ENCODE peak calls at places on chromosomes 11 and 22, in four cellular contexts. G is colonic mucosa, J is pancreas, A is B cell. Y is an unnamed sample.

GRCh38 chr11:32198053-32198452 is 107.2 kb downstream of the RCN1 start:
- DNase-seq in G (no peak), J (no peak), A (no peak), Y (no peak)

GRCh38 chr22:27842236-27842993 is 40.9 kb upstream of the MN1 start:
- DNase-seq in G (no peak), J (no peak), A (no peak), Y (no peak)

GRCh38 chr22:45671051-45671782 is 417 bp upstream of the ATXN10 start:
- DNase-seq in A (no peak), J (no peak), G (peak; percentile 54), Y (no peak)

GRCh38 chr11:133576351-133576750 is 44.0 kb upstream of the OPCML start:
- DNase-seq in G (no peak), A (no peak), J (no peak), Y (no peak)

GRCh38 chr11:26483101-26483500 is 89.0 kb downstream of the MUC15 start:
- DNase-seq in A (no peak), G (no peak), J (no peak), Y (no peak)

GRCh38 chr11:19191530-19192169 is 10.1 kb downstream of the CSRP3 start:
- DNase-seq in A (no peak), J (peak; percentile 40), G (peak; percentile 31), Y (no peak)

GRCh38 chr22:23085351-23085671 is 15.0 kb downstream of the GNAZ start:
- DNase-seq in J (no peak), G (no peak), A (no peak), Y (no peak)

GRCh38 chr22:29306830-29307657 is 594 bp downstream of the GAS2L1 start:
- DNase-seq in G (peak; percentile 86), J (peak; percentile 76), A (no peak), Y (no peak)

GRCh38 chr11:114197799-114198500 is 98.2 kb upstream of the NNMT start:
- DNase-seq in G (no peak), J (peak; percentile 80), A (no peak), Y (no peak)

GRCh38 chr22:35638408-35638807 is 9.8 kb upstream of the APOL6 start:
- DNase-seq in J (peak; percentile 33), G (peak; percentile 67), A (no peak), Y (no peak)

GRCh38 chr11:77047007-77047927 is 13.1 kb downstream of the B3GNT6 start:
- DNase-seq in A (peak; percentile 88), G (peak; percentile 90), J (peak; percentile 84), Y (no peak)

GRCh38 chr11:77049081-77049480 is 14.9 kb downstream of the B3GNT6 start:
- DNase-seq in A (no peak), J (no peak), G (peak; percentile 87), Y (no peak)

GRCh38 chr11:77044886-77045285 is 10.7 kb downstream of the B3GNT6 start:
- DNase-seq in J (no peak), A (no peak), G (no peak), Y (no peak)

GRCh38 chr11:77044356-77044755 is 10.2 kb downstream of the B3GNT6 start:
- DNase-seq in G (no peak), A (no peak), J (no peak), Y (no peak)

DNA sequence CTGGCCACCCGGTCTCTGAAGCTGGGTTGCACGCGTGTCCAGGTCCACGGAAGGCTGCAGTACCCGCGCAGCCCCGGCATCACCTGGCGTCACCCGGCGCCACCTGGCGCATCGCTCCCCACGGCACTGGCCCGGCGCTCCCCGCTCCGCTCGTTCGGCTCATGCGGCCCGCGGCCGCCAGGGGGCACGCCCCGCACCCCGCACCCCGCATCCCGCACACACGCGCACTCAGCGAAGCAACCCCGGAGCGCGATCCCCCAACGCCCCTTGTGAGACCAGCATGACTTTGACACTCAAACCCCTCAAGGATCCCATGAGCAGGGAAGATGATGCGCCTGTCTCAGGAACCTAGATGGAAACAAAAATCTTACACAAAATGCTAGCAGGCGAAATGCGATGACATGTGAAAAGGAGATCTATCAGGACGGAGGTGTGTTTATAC is 11.9 kb downstream of the B3GNT6 start:
- DNase-seq in A (no peak), J (peak; percentile 65), G (peak; percentile 74), Y (no peak)
- TF ChIP-seq CTCF in A (peak; percentile 52), J (peak; percentile 76), G (peak; percentile 97), Y (no peak)

DNA sequence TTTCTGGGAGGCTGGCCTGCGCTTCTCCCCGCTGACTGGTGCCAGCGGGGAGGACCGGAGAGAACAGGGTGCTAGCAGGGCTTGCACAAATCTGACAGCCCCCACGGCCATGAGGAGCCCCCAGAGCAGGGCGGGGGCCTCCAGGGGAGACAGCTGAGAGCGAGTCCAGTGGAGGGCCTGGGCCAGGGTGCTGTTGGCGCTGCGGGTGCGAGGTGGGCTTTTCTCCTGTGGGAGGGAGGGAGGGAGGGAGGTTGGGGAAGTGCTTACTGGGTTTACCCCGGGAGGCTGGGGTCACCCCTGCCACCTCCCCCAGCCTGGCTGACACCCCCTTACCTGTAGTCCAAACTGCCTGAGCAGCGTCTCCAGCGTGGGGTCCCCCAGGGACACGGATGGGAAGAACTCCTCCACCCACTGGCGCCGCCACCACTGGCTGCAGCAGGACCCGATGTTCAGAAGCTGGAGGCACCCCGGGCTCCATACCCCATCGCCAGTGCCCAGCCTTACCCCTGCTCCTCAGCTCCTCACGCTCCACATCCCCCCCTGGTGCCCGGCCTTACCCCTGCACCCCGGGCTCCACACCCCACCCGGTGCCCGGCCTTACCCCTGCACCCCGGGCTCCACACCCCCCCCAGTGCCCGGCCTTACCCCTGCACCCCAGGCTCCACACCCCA is 3.9 kb downstream of the LMF2 start:
- DNase-seq in A (no peak), J (peak; percentile 42), G (no peak), Y (no peak)
- TF ChIP-seq CTCF in A (no peak), J (no peak), G (no peak), Y (no peak)

GRCh38 chr11:60834742-60835141 is 7.2 kb upstream of the CCDC86 start:
- DNase-seq in A (no peak), G (no peak), J (no peak), Y (no peak)

GRCh38 chr11:60836866-60837510 is 4.9 kb upstream of the CCDC86 start:
- DNase-seq in J (no peak), A (no peak), G (no peak), Y (no peak)

GRCh38 chr11:60840711-60841430 is 1.0 kb upstream of the CCDC86 start:
- DNase-seq in A (no peak), J (no peak), G (no peak), Y (no peak)

GRCh38 chr11:60835472-60835871 is 6.4 kb upstream of the CCDC86 start:
- DNase-seq in A (no peak), J (no peak), G (no peak), Y (no peak)

GRCh38 chr11:60838132-60838531 is 3.8 kb upstream of the CCDC86 start:
- DNase-seq in A (no peak), J (no peak), G (no peak), Y (no peak)
- TF ChIP-seq CTCF in A (no peak), J (no peak), G (no peak), Y (no peak)

DNA sequence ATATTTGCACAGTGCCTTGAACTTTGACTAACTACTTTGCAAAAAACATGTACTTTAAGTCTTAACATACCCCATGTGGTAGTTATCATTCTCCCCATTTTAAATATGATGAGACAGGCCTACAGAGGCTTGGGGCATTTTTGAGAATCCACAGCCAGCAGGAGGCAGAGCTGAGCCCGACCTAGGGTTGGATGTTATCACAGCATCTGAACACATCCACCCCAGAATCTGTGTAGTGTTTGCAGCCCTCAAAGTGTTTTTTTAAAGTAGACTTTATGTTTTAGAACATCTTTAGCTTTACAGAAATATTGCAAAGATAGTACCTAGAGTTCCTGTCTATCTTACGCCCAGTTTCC is 17.6 kb downstream of the OTOG start:
- DNase-seq in A (no peak), J (no peak), G (peak; percentile 17), Y (no peak)
- TF ChIP-seq CTCF in A (no peak), J (no peak), G (no peak), Y (no peak)

GRCh38 chr11:94974178-94974577 is 669 bp downstream of the KDM4D start:
- DNase-seq in A (no peak), J (no peak), G (no peak), Y (no peak)

GRCh38 chr11:94964934-94965333 is 8.4 kb downstream of the CWC15 start:
- DNase-seq in G (no peak), A (no peak), J (no peak), Y (no peak)

GRCh38 chr11:94973099-94973968 is at the start of the genes CWC15 and KDM4D:
- DNase-seq in A (peak; percentile 97), G (peak; percentile 96), J (peak; percentile 94), Y (peak; percentile 73)

DNA sequence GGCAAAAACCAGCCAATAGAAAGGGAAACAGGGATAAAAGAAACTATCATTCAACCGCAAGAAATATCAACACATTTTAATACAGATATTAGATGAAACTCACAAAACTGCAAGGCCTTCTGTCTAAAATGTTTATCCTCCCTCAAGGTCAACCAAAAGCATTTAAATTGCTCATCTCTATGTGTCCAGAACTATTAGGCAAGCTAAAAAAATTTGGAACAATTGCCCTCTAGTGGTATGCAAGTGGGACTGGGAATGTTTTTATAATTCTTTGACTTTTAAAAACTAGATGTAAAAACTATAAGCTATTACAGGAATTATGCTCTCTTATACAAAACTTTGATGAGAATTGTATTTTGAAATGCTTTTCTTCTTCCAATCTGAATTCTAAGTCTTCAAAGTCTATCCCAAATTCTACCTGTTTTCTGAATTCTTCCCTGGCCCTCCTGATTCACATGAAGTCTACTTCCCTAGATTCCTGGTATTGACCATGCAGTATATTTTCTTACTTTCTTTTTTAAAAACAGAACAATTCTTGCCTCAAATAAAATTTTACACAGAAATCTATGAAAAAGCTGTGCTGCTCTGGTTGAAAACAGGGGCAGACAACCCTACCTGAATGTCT is 4.9 kb downstream of the CWC15 start:
- DNase-seq in A (no peak), G (no peak), J (no peak), Y (no peak)
- TF ChIP-seq CTCF in A (peak; percentile 52), G (peak; percentile 30), J (no peak), Y (no peak)

GRCh38 chr11:59992420-59992819 is 24.6 kb upstream of the OOSP4B start:
- DNase-seq in G (no peak), J (no peak), A (no peak), Y (no peak)

GRCh38 chr11:59990421-59990820 is 26.6 kb upstream of the OOSP4B start:
- DNase-seq in J (no peak), G (no peak), A (no peak), Y (no peak)
- TF ChIP-seq CTCF in J (no peak), G (no peak), A (no peak), Y (no peak)

Y was measured in omental fat pad.